ENCODE peak calls at places on chromosomes 3 and 15, in seven cellular contexts. O is heart right ventricle, I is tibial nerve, G is thyroid gland, J is BJ, A is tibial artery, X is AG04450. M is an unnamed sample.

GRCh38 chr3:150314248-150315027 is 93.7 kb upstream of the TSC22D2 start:
- DNase-seq in O (no peak), I (no peak), G (peak; percentile 80), J (no peak), A (no peak), X (no peak), M (no peak)

GRCh38 chr3:8632402-8633237 is 12.0 kb downstream of the SSUH2 start:
- DNase-seq in O (no peak), I (no peak), G (no peak), J (no peak), A (no peak), X (no peak), M (no peak)

GRCh38 chr15:31275331-31276262 is 51.0 kb upstream of the KLF13 start:
- DNase-seq in O (no peak), I (no peak), G (peak; percentile 65), J (no peak), A (no peak), X (no peak), M (no peak)

GRCh38 chr15:28269097-28269496 is 52.9 kb downstream of the HERC2 start:
- DNase-seq in O (peak; percentile 40), I (no peak), G (no peak), J (no peak), A (no peak), X (no peak), M (no peak)

GRCh38 chr3:185712337-185712736 is 112.5 kb downstream of the IGF2BP2 start:
- DNase-seq in O (no peak), I (no peak), G (no peak), J (no peak), A (no peak), X (no peak), M (no peak)

GRCh38 chr15:88144921-88145320 is 111.6 kb downstream of the NTRK3 start:
- DNase-seq in O (no peak), I (no peak), G (no peak), J (no peak), A (no peak), X (no peak), M (no peak)

GRCh38 chr15:101126618-101127502 is 125.0 kb downstream of the CHSY1 start:
- DNase-seq in O (no peak), I (no peak), G (no peak), J (no peak), A (no peak), X (no peak), M (no peak)

GRCh38 chr15:39429898-39430357 is 151.0 kb upstream of the THBS1 start:
- DNase-seq in O (no peak), I (no peak), G (peak; percentile 16), J (peak; percentile 74), A (no peak), X (peak; percentile 68), M (peak; percentile 94)

GRCh38 chr3:125087768-125088391 is 32.1 kb upstream of the HEG1 start:
- DNase-seq in O (no peak), I (no peak), G (no peak), J (peak; percentile 41), A (no peak), X (no peak), M (no peak)

GRCh38 chr15:25670025-25670554 is 193.0 kb downstream of the ATP10A start:
- DNase-seq in O (peak; percentile 68), I (no peak), G (no peak), J (peak; percentile 28), A (peak; percentile 73), X (no peak), M (no peak)

GRCh38 chr3:194518652-194519051 is 31.9 kb upstream of the ATP13A3 start:
- DNase-seq in O (no peak), I (no peak), G (no peak), J (peak; percentile 46), A (no peak), X (no peak), M (no peak)

GRCh38 chr3:48596676-48597407 is 1.7 kb upstream of the COL7A1 start:
- DNase-seq in O (no peak), I (no peak), G (no peak), J (no peak), A (no peak), X (no peak), M (no peak)

GRCh38 chr15:72389231-72389630 is 8.9 kb upstream of the TMEM202 start:
- DNase-seq in O (no peak), I (no peak), G (no peak), J (no peak), A (no peak), X (no peak), M (no peak)

GRCh38 chr3:69218079-69218478 is 95.7 kb upstream of the LMOD3 start:
- DNase-seq in O (no peak), I (no peak), G (no peak), J (no peak), A (no peak), X (no peak), M (no peak)

GRCh38 chr15:78065973-78066946 is 11.3 kb downstream of the TBC1D2B start:
- DNase-seq in O (no peak), I (no peak), G (no peak), J (no peak), A (no peak), X (no peak), M (no peak)

GRCh38 chr3:72492240-72492639 is 356.0 kb downstream of the SHQ1 start:
- DNase-seq in O (peak; percentile 57), I (peak; percentile 77), G (peak; percentile 12), J (peak; percentile 93), A (peak; percentile 78), X (peak; percentile 71), M (peak; percentile 86)

GRCh38 chr3:15499536-15499935 is 22.0 kb downstream of the COLQ start:
- DNase-seq in O (no peak), I (no peak), G (no peak), J (no peak), A (peak; percentile 64), X (no peak), M (no peak)

GRCh38 chr3:53238051-53238850 is 17.6 kb downstream of the TKT start:
- DNase-seq in O (no peak), I (no peak), G (peak; percentile 83), J (peak; percentile 94), A (no peak), X (peak; percentile 78), M (peak; percentile 90)

GRCh38 chr3:107846282-107846852 is 244.5 kb downstream of the CD47 start:
- DNase-seq in O (peak; percentile 70), I (peak; percentile 63), G (peak; percentile 74), J (peak; percentile 10), A (peak; percentile 53), X (peak; percentile 21), M (peak; percentile 4)

GRCh38 chr3:14147063-14147435 is 22.2 kb downstream of the TMEM43 start:
- DNase-seq in O (no peak), I (no peak), G (no peak), J (no peak), A (no peak), X (no peak), M (no peak)

GRCh38 chr15:49187537-49188245 is 17.6 kb downstream of the GALK2 start:
- DNase-seq in O (no peak), I (no peak), G (no peak), J (no peak), A (no peak), X (peak; percentile 43), M (no peak)

GRCh38 chr15:39511000-39511914 is 69.6 kb upstream of the THBS1 start:
- DNase-seq in O (peak; percentile 76), I (peak; percentile 30), G (no peak), J (peak; percentile 56), A (peak; percentile 58), X (peak; percentile 77), M (peak; percentile 76)

GRCh38 chr15:97525809-97526208 is 434.7 kb upstream of the ARRDC4 start:
- DNase-seq in O (no peak), I (no peak), G (no peak), J (no peak), A (no peak), X (no peak), M (no peak)

GRCh38 chr3:102174312-102174712 is 260.5 kb upstream of the ZPLD1 start:
- DNase-seq in O (no peak), I (no peak), G (no peak), J (peak; percentile 70), A (no peak), X (peak; percentile 42), M (peak; percentile 46)

GRCh38 chr3:127547761-127548605 is 42.5 kb downstream of the TPRA1 start:
- DNase-seq in O (peak; percentile 85), I (peak; percentile 57), G (peak; percentile 78), J (no peak), A (peak; percentile 74), X (no peak), M (peak; percentile 3)
- TF ChIP-seq CTCF in O (peak; percentile 58), I (peak; percentile 86), G (peak; percentile 69), J (peak; percentile 75), A (peak; percentile 63), X (peak; percentile 63), M (peak; percentile 66)

GRCh38 chr3:99577160-99577559 is 61.2 kb upstream of the COL8A1 start:
- DNase-seq in O (no peak), I (no peak), G (no peak), J (no peak), A (no peak), X (no peak), M (no peak)
- H3K4me3 ChIP-seq in O (no peak overlapping the region), I (no peak overlapping the region), G (no peak overlapping the region), J (no peak overlapping the region), A (no peak overlapping the region), X (no peak overlapping the region), M (no peak overlapping the region)

GRCh38 chr3:377158-377561 is 180.6 kb downstream of the CHL1 start:
- DNase-seq in O (no peak), I (no peak), G (no peak), J (no peak), A (no peak), X (no peak), M (peak; percentile 8)
- TF ChIP-seq CTCF in O (no peak), I (peak; percentile 6), G (no peak), J (no peak), A (no peak), X (peak; percentile 60), M (no peak)

GRCh38 chr3:159783780-159784747 is 204.6 kb upstream of the IL12A start:
- DNase-seq in O (no peak), I (no peak), G (no peak), J (no peak), A (no peak), X (no peak), M (no peak)
- H3K4me3 ChIP-seq in O (no peak overlapping the region), I (no peak overlapping the region), G (no peak overlapping the region), J (no peak overlapping the region), A (no peak overlapping the region), X (no peak overlapping the region), M (no peak overlapping the region)

M was measured in AG09309.